ENCODE peak calls at places on chromosomes 2 and 18, in nine cellular contexts. A is stimulated activated CD4-positive, alpha-beta T cell treated with anti-CD3 and anti-CD28 coated beads, Interleukin-12 subunit alpha, Interleukin-12 subunit beta, amount 100 ng/mL, for 4 hours; B is Peyer's patch; N is HEK293T; R is GM06990; U is CD8-positive, alpha-beta memory T cell; J is HTR-8/SVneo; C is tibial nerve; Y is stromal cell of bone marrow. M is an unnamed sample.
A peak's percentile ranks its signal among the peaks of the same experiment; 100 is the strongest.

GRCh38 chr18:72830109-72830508 is 37.7 kb downstream of the NETO1 start:
- DNase-seq in J (no peak), U (no peak), N (no peak), A (no peak), Y (no peak), R (no peak), B (no peak), C (no peak), M (no peak)

GRCh38 chr2:188065386-188065785 is 226.3 kb upstream of the GULP1 start:
- DNase-seq in A (no peak), R (no peak), U (no peak), N (no peak), B (no peak), J (no peak), Y (no peak), C (no peak), M (no peak)

GRCh38 chr18:44537521-44537920 is 143.2 kb upstream of the SETBP1 start:
- DNase-seq in C (peak; percentile 40), J (peak; percentile 5), R (no peak), Y (peak; percentile 90), N (no peak), B (no peak), A (no peak), U (no peak), M (no peak)

GRCh38 chr18:31428211-31428610 is 19.3 kb upstream of the DSG3 start:
- DNase-seq in B (no peak), J (no peak), Y (no peak), R (no peak), U (no peak), C (no peak), N (no peak), A (no peak), M (no peak)

GRCh38 chr2:30708491-30709290 is 98.6 kb downstream of the CAPN13 start:
- DNase-seq in R (no peak), B (no peak), A (no peak), J (no peak), C (no peak), N (no peak), U (no peak), Y (peak; percentile 64), M (no peak)

GRCh38 chr2:138023298-138023697 is 59.0 kb downstream of the HNMT start:
- DNase-seq in R (no peak), C (no peak), J (peak; percentile 45), N (peak; percentile 20), U (no peak), A (no peak), Y (no peak), B (no peak), M (no peak)

GRCh38 chr2:7517122-7517487 is 599.9 kb downstream of the RNF144A start:
- DNase-seq in N (no peak), B (no peak), R (no peak), Y (no peak), J (no peak), U (peak; percentile 62), C (no peak), A (no peak), M (no peak)

GRCh38 chr2:173157894-173158293 is 82.2 kb downstream of the MAP3K20 start:
- DNase-seq in U (no peak), N (no peak), J (no peak), A (no peak), B (no peak), C (no peak), R (no peak), Y (no peak), M (no peak)

GRCh38 chr2:102660070-102660469 is 40.7 kb downstream of the SLC9A2 start:
- DNase-seq in U (no peak), B (peak; percentile 53), J (no peak), A (no peak), Y (no peak), N (no peak), R (no peak), C (no peak), M (no peak)

GRCh38 chr2:199440118-199440517 is 17.6 kb downstream of the SATB2 start:
- DNase-seq in C (no peak), J (no peak), N (no peak), A (no peak), U (no peak), R (no peak), Y (no peak), B (no peak), M (no peak)

GRCh38 chr18:51541230-51541629 is 343.7 kb upstream of the MEX3C start:
- DNase-seq in A (no peak), N (no peak), U (no peak), R (no peak), J (no peak), B (no peak), C (no peak), Y (no peak), M (no peak)

M was measured in GM10248.